ENCODE peak calls at places on chromosomes 7 and 10, in seven cellular contexts. R is IMR-90, H is esophagus squamous epithelium, C is H1, D is A549, L is endothelial cell of umbilical vein, S is heart left ventricle. M is an unnamed sample.
A peak's percentile ranks its signal among the peaks of the same experiment; 100 is the strongest.

GRCh38 chr10:128295003-128295402 is 168.8 kb upstream of the MKI67 start:
- DNase-seq in R (no peak), H (no peak), C (no peak), D (no peak), L (no peak), S (no peak), M (no peak)

GRCh38 chr7:137695494-137695893 is 151.3 kb downstream of the DGKI start:
- DNase-seq in R (no peak), H (no peak), C (no peak), D (no peak), L (no peak), S (no peak), M (no peak)

GRCh38 chr10:110007171-110007700 is 548 bp upstream of the ADD3 start:
- DNase-seq in R (peak; percentile 21), H (peak; percentile 41), C (no peak), D (peak; percentile 35), L (no peak), S (no peak), M (peak; percentile 76)

GRCh38 chr7:35570926-35571325 is 124.0 kb downstream of the HERPUD2 start:
- DNase-seq in R (no peak), H (no peak), C (no peak), D (no peak), L (no peak), S (no peak), M (no peak)

GRCh38 chr10:94361161-94361794 is 1.5 kb downstream of the NOC3L start:
- DNase-seq in R (no peak), H (no peak), C (no peak), D (no peak), L (peak; percentile 51), S (peak; percentile 23), M (peak; percentile 58)

GRCh38 chr10:14949291-14949690 is 4.6 kb downstream of the DCLRE1C start:
- DNase-seq in R (no peak), H (no peak), C (no peak), D (no peak), L (no peak), S (no peak), M (no peak)

GRCh38 chr10:92074126-92074887 is 150.7 kb downstream of the BTAF1 start:
- DNase-seq in R (peak; percentile 6), H (no peak), C (no peak), D (peak; percentile 13), L (peak; percentile 50), S (no peak), M (peak; percentile 38)

GRCh38 chr7:70694357-70694908 is 437.5 kb upstream of the GALNT17 start:
- DNase-seq in R (peak; percentile 28), H (no peak), C (peak; percentile 65), D (no peak), L (no peak), S (peak; percentile 46), M (no peak)

GRCh38 chr10:105586451-105587098 is 945.5 kb downstream of the SORCS3 start:
- DNase-seq in R (peak; percentile 41), H (no peak), C (no peak), D (no peak), L (no peak), S (no peak), M (no peak)

DNA sequence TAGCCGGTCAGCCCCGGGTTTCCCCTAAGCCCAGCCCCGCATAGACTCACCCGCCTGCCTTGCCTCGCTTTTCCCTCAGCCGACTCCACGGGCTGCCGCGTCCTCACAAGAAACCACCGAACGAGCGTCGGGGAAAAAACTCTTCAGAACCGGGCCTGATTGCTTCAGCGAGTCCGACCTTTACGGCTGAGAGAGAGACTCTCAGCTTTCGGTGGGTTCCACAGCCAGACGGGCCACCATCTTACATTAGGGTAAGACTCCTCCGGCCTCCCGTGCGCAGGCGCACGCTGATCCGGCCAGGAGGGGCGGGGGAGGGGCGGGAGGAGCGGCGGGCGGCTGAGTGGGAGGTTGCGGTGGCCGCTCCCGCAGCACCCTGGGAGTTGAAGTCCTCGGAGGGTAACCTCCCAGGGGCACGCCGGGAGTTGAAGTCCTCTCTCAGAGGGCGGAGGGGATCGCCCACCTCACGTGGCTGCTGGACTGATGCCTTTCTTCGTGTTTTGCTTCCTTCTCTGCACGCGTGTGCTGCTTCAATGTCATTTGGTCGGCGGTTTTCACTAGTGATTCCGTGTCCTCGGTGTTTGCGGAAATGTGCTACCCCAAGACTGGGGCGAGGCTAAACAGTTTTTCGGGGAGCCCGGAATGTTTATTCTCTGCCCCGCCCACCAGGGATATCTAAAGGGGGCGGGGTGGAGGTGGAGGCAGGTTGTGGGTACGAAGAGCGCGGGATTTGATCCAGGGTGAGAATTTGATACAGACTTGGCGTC is at the start of gene CNOT4:
- DNase-seq in R (peak; percentile 92), H (peak; percentile 79), C (peak; percentile 89), D (peak; percentile 92), L (peak; percentile 98), S (peak; percentile 97), M (peak; percentile 97)
- TF ChIP-seq POLR2A in R (peak; percentile 93), H (peak; percentile 68), C (peak; percentile 92), D (peak; percentile 81), L (peak; percentile 92), S (no peak), M (peak; percentile 71)

DNA sequence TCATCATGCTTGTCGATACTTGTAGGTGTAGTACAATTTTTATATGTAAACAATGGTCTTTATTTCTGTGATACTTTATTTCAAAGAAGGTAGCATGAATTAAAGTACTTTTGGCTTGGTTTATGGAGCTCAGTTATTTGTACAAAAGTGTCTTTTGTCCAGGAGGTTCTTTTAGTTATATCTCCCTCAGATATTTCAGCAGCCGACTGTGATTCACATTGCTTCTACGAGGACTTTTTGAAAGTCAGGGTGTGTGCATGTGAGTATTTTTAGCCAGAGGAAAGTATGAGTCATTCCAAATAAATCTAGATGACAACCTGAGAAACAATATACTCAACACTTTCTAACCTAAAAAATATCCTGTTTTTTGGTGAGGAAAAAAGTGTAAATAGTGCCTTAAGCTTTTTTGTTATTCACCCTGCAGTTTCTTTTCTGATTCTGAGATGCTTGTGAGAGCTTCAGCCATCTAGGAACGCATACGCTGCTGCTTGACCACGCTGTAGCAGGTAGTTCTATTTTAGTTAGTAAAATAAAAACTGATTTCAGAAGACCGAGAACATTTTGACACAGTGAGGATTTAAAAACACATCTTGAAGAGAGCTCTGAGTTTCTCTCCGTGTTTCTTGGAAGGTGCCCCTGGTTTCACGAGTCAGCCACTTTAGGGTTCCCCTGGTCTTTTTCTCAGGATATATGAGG is 532 bp upstream of the SUN1 start:
- DNase-seq in R (peak; percentile 94), H (no peak), C (no peak), D (peak; percentile 71), L (peak; percentile 93), S (no peak), M (peak; percentile 15)
- TF ChIP-seq POLR2A in R (peak; percentile 64), H (peak; percentile 32), C (no peak), D (no peak), L (no peak), S (no peak), M (no peak)

GRCh38 chr7:151115836-151116418 is 29.7 kb downstream of the AGAP3 start:
- DNase-seq in R (no peak), H (no peak), C (no peak), D (no peak), L (no peak), S (no peak), M (no peak)
- TF ChIP-seq POLR2A in R (no peak), H (peak; percentile 70), C (no peak), D (no peak), L (no peak), S (no peak), M (no peak)

GRCh38 chr7:73718905-73719805 is at the start of gene STX1A:
- DNase-seq in R (peak; percentile 59), H (no peak), C (no peak), D (no peak), L (peak; percentile 55), S (peak; percentile 77), M (peak; percentile 55)
- TF ChIP-seq POLR2A in R (peak; percentile 77), H (peak; percentile 64), C (no peak), D (peak; percentile 63), L (peak; percentile 77), S (no peak), M (no peak)

GRCh38 chr7:157559596-157560257 is 222.9 kb downstream of the DNAJB6 start:
- DNase-seq in R (no peak), H (no peak), C (no peak), D (no peak), L (no peak), S (no peak), M (no peak)

GRCh38 chr7:157560710-157561522 is 224.1 kb downstream of the DNAJB6 start:
- DNase-seq in R (no peak), H (no peak), C (no peak), D (no peak), L (no peak), S (no peak), M (no peak)

GRCh38 chr7:157561816-157562410 is 225.1 kb downstream of the DNAJB6 start:
- DNase-seq in R (no peak), H (no peak), C (no peak), D (no peak), L (no peak), S (no peak), M (no peak)

GRCh38 chr7:157560258-157560654 is 223.5 kb downstream of the DNAJB6 start:
- DNase-seq in R (no peak), H (no peak), C (no peak), D (no peak), L (no peak), S (no peak), M (no peak)

GRCh38 chr7:157561523-157561785 is 224.7 kb downstream of the DNAJB6 start:
- DNase-seq in R (no peak), H (no peak), C (no peak), D (no peak), L (no peak), S (no peak), M (no peak)
- TF ChIP-seq POLR2A in R (no peak), H (no peak), C (no peak), D (no peak), L (no peak), S (no peak), M (no peak)

GRCh38 chr7:29593458-29593857 is 29.8 kb downstream of the PRR15 start:
- DNase-seq in R (no peak), H (no peak), C (no peak), D (no peak), L (no peak), S (no peak), M (no peak)
- TF ChIP-seq POLR2A in R (no peak), H (no peak), C (no peak), D (no peak), L (no peak), S (no peak), M (no peak)

GRCh38 chr7:99143853-99144672 is at the start of gene SMURF1:
- DNase-seq in R (peak; percentile 47), H (no peak), C (peak; percentile 75), D (peak; percentile 42), L (peak; percentile 70), S (peak; percentile 80), M (peak; percentile 92)
- TF ChIP-seq POLR2A in R (no peak), H (peak; percentile 57), C (no peak), D (peak; percentile 79), L (peak; percentile 85), S (no peak), M (peak; percentile 55)